ENCODE peak calls at places on chromosomes 4 and X, in seven cellular contexts. One of them, this sample, is unnamed.

GRCh38 chr4:73170518-73171198 is 87.9 kb downstream of the ANKRD17 start:
- DNase-seq in astrocyte: no peak
- DNase-seq in aorta: no peak
- DNase-seq in CD4-positive, CD25-positive, alpha-beta regulatory T cell: no peak
- DNase-seq in uterus: no peak
- DNase-seq in SK-N-SH: no peak
- DNase-seq in right lobe of liver: no peak
- DNase-seq in this sample: no peak

GRCh38 chr4:132297346-132297745 is 851.7 kb upstream of the PCDH10 start:
- DNase-seq in astrocyte: peak; percentile 3
- DNase-seq in aorta: no peak
- DNase-seq in CD4-positive, CD25-positive, alpha-beta regulatory T cell: no peak
- DNase-seq in uterus: no peak
- DNase-seq in SK-N-SH: no peak
- DNase-seq in right lobe of liver: no peak
- DNase-seq in this sample: no peak

GRCh38 chr4:159159611-159160010 is 56.7 kb downstream of the RAPGEF2 start:
- DNase-seq in astrocyte: no peak
- DNase-seq in aorta: no peak
- DNase-seq in CD4-positive, CD25-positive, alpha-beta regulatory T cell: no peak
- DNase-seq in uterus: no peak
- DNase-seq in SK-N-SH: no peak
- DNase-seq in right lobe of liver: no peak
- DNase-seq in this sample: no peak

GRCh38 chr4:71607780-71608673 is 175.9 kb downstream of the GC start:
- DNase-seq in astrocyte: peak; percentile 73
- DNase-seq in aorta: no peak
- DNase-seq in CD4-positive, CD25-positive, alpha-beta regulatory T cell: no peak
- DNase-seq in uterus: no peak
- DNase-seq in SK-N-SH: no peak
- DNase-seq in right lobe of liver: no peak
- DNase-seq in this sample: no peak

GRCh38 chr4:169225058-169225751 is 45.6 kb downstream of the SH3RF1 start:
- DNase-seq in astrocyte: peak; percentile 98
- DNase-seq in aorta: no peak
- DNase-seq in CD4-positive, CD25-positive, alpha-beta regulatory T cell: no peak
- DNase-seq in uterus: no peak
- DNase-seq in SK-N-SH: no peak
- DNase-seq in right lobe of liver: no peak
- DNase-seq in this sample: no peak

GRCh38 chrX:123601437-123601836 is 131.4 kb downstream of the THOC2 start:
- DNase-seq in astrocyte: no peak
- DNase-seq in aorta: no peak
- DNase-seq in CD4-positive, CD25-positive, alpha-beta regulatory T cell: no peak
- DNase-seq in uterus: no peak
- DNase-seq in SK-N-SH: no peak
- DNase-seq in right lobe of liver: no peak
- DNase-seq in this sample: no peak

GRCh38 chr4:26325191-26325590 is 4.4 kb downstream of the RBPJ start:
- DNase-seq in astrocyte: peak; percentile 40
- DNase-seq in aorta: no peak
- DNase-seq in CD4-positive, CD25-positive, alpha-beta regulatory T cell: no peak
- DNase-seq in uterus: no peak
- DNase-seq in SK-N-SH: peak; percentile 33
- DNase-seq in right lobe of liver: no peak
- DNase-seq in this sample: peak; percentile 36

GRCh38 chrX:137926090-137926489 is 360.2 kb downstream of the ZIC3 start:
- DNase-seq in astrocyte: no peak
- DNase-seq in aorta: no peak
- DNase-seq in CD4-positive, CD25-positive, alpha-beta regulatory T cell: no peak
- DNase-seq in uterus: no peak
- DNase-seq in SK-N-SH: peak; percentile 3
- DNase-seq in right lobe of liver: no peak
- DNase-seq in this sample: no peak

GRCh38 chr4:16450724-16451123 is 224.5 kb upstream of the TAPT1 start:
- DNase-seq in astrocyte: no peak
- DNase-seq in aorta: no peak
- DNase-seq in CD4-positive, CD25-positive, alpha-beta regulatory T cell: no peak
- DNase-seq in uterus: no peak
- DNase-seq in SK-N-SH: peak; percentile 8
- DNase-seq in right lobe of liver: no peak
- DNase-seq in this sample: no peak

GRCh38 chr4:26235500-26235899 is 85.3 kb upstream of the RBPJ start:
- DNase-seq in astrocyte: peak; percentile 26
- DNase-seq in aorta: peak; percentile 84
- DNase-seq in CD4-positive, CD25-positive, alpha-beta regulatory T cell: no peak
- DNase-seq in uterus: peak; percentile 56
- DNase-seq in SK-N-SH: no peak
- DNase-seq in right lobe of liver: no peak
- DNase-seq in this sample: peak; percentile 58

GRCh38 chrX:13050151-13050550 is 5.7 kb upstream of the FAM9C start:
- DNase-seq in astrocyte: no peak
- DNase-seq in aorta: no peak
- DNase-seq in CD4-positive, CD25-positive, alpha-beta regulatory T cell: no peak
- DNase-seq in uterus: no peak
- DNase-seq in SK-N-SH: no peak
- DNase-seq in right lobe of liver: no peak
- DNase-seq in this sample: no peak

GRCh38 chrX:63434665-63435064 is 83.5 kb upstream of the SPIN4 start:
- DNase-seq in astrocyte: peak; percentile 44
- DNase-seq in aorta: no peak
- DNase-seq in CD4-positive, CD25-positive, alpha-beta regulatory T cell: no peak
- DNase-seq in uterus: no peak
- DNase-seq in SK-N-SH: no peak
- DNase-seq in right lobe of liver: no peak
- DNase-seq in this sample: no peak

GRCh38 chrX:64188901-64189300 is 16.6 kb downstream of the AMER1 start:
- DNase-seq in astrocyte: no peak
- DNase-seq in aorta: no peak
- DNase-seq in CD4-positive, CD25-positive, alpha-beta regulatory T cell: no peak
- DNase-seq in uterus: no peak
- DNase-seq in SK-N-SH: no peak
- DNase-seq in right lobe of liver: no peak
- DNase-seq in this sample: no peak

GRCh38 chrX:24720036-24720435 is 26.3 kb downstream of the POLA1 start:
- DNase-seq in astrocyte: no peak
- DNase-seq in aorta: no peak
- DNase-seq in CD4-positive, CD25-positive, alpha-beta regulatory T cell: no peak
- DNase-seq in uterus: no peak
- DNase-seq in SK-N-SH: no peak
- DNase-seq in right lobe of liver: no peak
- DNase-seq in this sample: no peak

GRCh38 chrX:2398341-2398656 is 102.5 kb downstream of the DHRSX start:
- DNase-seq in astrocyte: no peak
- DNase-seq in aorta: no peak
- DNase-seq in CD4-positive, CD25-positive, alpha-beta regulatory T cell: no peak
- DNase-seq in uterus: no peak
- DNase-seq in SK-N-SH: no peak
- DNase-seq in right lobe of liver: no peak
- DNase-seq in this sample: no peak

GRCh38 chrX:67622053-67622452 is 78.2 kb downstream of the AR start:
- DNase-seq in astrocyte: no peak
- DNase-seq in aorta: no peak
- DNase-seq in CD4-positive, CD25-positive, alpha-beta regulatory T cell: no peak
- DNase-seq in uterus: no peak
- DNase-seq in SK-N-SH: no peak
- DNase-seq in right lobe of liver: no peak
- DNase-seq in this sample: no peak

GRCh38 chr4:98006814-98007412 is 136.4 kb downstream of the STPG2 start:
- DNase-seq in astrocyte: no peak
- DNase-seq in aorta: no peak
- DNase-seq in CD4-positive, CD25-positive, alpha-beta regulatory T cell: no peak
- DNase-seq in uterus: no peak
- DNase-seq in SK-N-SH: no peak
- DNase-seq in right lobe of liver: no peak
- DNase-seq in this sample: no peak

GRCh38 chr4:101288365-101289145 is 58.8 kb downstream of the PPP3CA start:
- DNase-seq in astrocyte: peak; percentile 35
- DNase-seq in aorta: no peak
- DNase-seq in CD4-positive, CD25-positive, alpha-beta regulatory T cell: no peak
- DNase-seq in uterus: no peak
- DNase-seq in SK-N-SH: no peak
- DNase-seq in right lobe of liver: no peak
- DNase-seq in this sample: no peak

GRCh38 chrX:118971552-118971951 is 2.9 kb upstream of the LONRF3 start:
- DNase-seq in astrocyte: no peak
- DNase-seq in aorta: no peak
- DNase-seq in CD4-positive, CD25-positive, alpha-beta regulatory T cell: no peak
- DNase-seq in uterus: no peak
- DNase-seq in SK-N-SH: no peak
- DNase-seq in right lobe of liver: no peak
- DNase-seq in this sample: no peak

DNA sequence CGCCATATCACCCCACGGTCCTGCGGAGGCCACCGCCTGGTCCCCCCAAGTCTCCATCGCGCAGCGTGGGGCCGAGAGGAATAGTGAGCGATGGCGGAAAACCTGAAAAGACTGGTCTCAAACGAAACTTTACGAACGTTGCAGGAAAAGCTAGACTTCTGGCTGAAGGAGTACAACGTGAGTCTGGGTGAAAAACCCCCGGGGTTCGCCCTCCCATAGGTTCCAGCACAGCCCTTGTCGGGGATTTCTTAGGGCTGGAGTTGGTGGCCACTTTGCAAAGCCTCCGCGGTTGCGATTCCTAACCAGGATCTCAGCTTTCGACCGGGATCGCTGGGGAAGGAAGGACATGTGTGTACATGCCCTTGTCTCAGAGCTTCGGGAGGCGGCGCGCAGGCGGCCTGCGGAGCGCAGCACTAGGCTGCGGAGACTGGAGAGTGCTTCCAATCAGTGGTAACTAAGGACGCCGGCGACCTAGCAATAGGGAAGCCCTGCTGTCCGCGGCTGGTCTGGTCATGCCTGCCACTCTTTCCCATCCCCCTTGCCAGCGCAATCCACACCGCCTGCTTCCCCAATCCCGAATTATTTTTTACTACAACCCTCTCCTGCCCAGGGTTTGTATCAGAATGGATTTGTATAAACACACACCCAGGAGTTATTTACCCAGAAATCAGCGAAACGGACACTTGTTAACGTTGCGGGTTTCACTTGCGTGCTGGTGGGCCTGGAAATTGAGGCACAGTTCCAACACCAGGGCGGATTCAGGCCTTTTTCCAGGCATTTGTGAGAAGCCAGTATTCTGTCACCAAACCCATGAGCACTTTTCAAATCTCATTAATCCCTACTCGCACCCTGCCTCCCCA is 741 bp downstream of the SPATA18 start:
- DNase-seq in astrocyte: peak; percentile 88
- DNase-seq in aorta: peak; percentile 85
- DNase-seq in CD4-positive, CD25-positive, alpha-beta regulatory T cell: no peak
- DNase-seq in uterus: peak; percentile 68
- DNase-seq in SK-N-SH: peak; percentile 75
- DNase-seq in right lobe of liver: peak; percentile 82
- DNase-seq in this sample: peak; percentile 92
- H3K27ac ChIP-seq in astrocyte: peak overlapping the region; percentile 76
- H3K27ac ChIP-seq in aorta: peak overlapping the region; percentile 60
- H3K27ac ChIP-seq in CD4-positive, CD25-positive, alpha-beta regulatory T cell: no peak overlapping the region
- H3K27ac ChIP-seq in uterus: peak overlapping the region; percentile 62
- H3K27ac ChIP-seq in SK-N-SH: no peak overlapping the region
- H3K27ac ChIP-seq in right lobe of liver: peak overlapping the region; percentile 47
- H3K27ac ChIP-seq in this sample: peak overlapping the region; percentile 96

GRCh38 chr4:13548984-13549546 is 4.8 kb upstream of the NKX3-2 start:
- DNase-seq in astrocyte: peak; percentile 33
- DNase-seq in aorta: peak; percentile 85
- DNase-seq in CD4-positive, CD25-positive, alpha-beta regulatory T cell: peak; percentile 60
- DNase-seq in uterus: peak; percentile 77
- DNase-seq in SK-N-SH: peak; percentile 88
- DNase-seq in right lobe of liver: peak; percentile 80
- DNase-seq in this sample: peak; percentile 92
- H3K27ac ChIP-seq in astrocyte: no peak overlapping the region
- H3K27ac ChIP-seq in aorta: no peak overlapping the region
- H3K27ac ChIP-seq in CD4-positive, CD25-positive, alpha-beta regulatory T cell: no peak overlapping the region
- H3K27ac ChIP-seq in uterus: no peak overlapping the region
- H3K27ac ChIP-seq in SK-N-SH: no peak overlapping the region
- H3K27ac ChIP-seq in right lobe of liver: no peak overlapping the region
- H3K27ac ChIP-seq in this sample: no peak overlapping the region

GRCh38 chrX:9438950-9439494 is 25.8 kb upstream of the TBL1X start:
- DNase-seq in astrocyte: no peak
- DNase-seq in aorta: no peak
- DNase-seq in CD4-positive, CD25-positive, alpha-beta regulatory T cell: no peak
- DNase-seq in uterus: no peak
- DNase-seq in SK-N-SH: no peak
- DNase-seq in right lobe of liver: no peak
- DNase-seq in this sample: no peak
- H3K27ac ChIP-seq in astrocyte: no peak overlapping the region
- H3K27ac ChIP-seq in aorta: peak overlapping the region; percentile 25
- H3K27ac ChIP-seq in CD4-positive, CD25-positive, alpha-beta regulatory T cell: no peak overlapping the region
- H3K27ac ChIP-seq in uterus: peak overlapping the region; percentile 69
- H3K27ac ChIP-seq in SK-N-SH: no peak overlapping the region
- H3K27ac ChIP-seq in right lobe of liver: no peak overlapping the region
- H3K27ac ChIP-seq in this sample: no peak overlapping the region

GRCh38 chr4:52861171-52861873 is 795 bp upstream of the RASL11B start:
- DNase-seq in astrocyte: no peak
- DNase-seq in aorta: no peak
- DNase-seq in CD4-positive, CD25-positive, alpha-beta regulatory T cell: no peak
- DNase-seq in uterus: no peak
- DNase-seq in SK-N-SH: no peak
- DNase-seq in right lobe of liver: no peak
- DNase-seq in this sample: no peak

GRCh38 chr4:52862605-52863236 is 604 bp downstream of the RASL11B start:
- DNase-seq in astrocyte: no peak
- DNase-seq in aorta: peak; percentile 47
- DNase-seq in CD4-positive, CD25-positive, alpha-beta regulatory T cell: no peak
- DNase-seq in uterus: no peak
- DNase-seq in SK-N-SH: peak; percentile 50
- DNase-seq in right lobe of liver: peak; percentile 21
- DNase-seq in this sample: no peak

GRCh38 chr4:52863324-52863723 is 1.2 kb downstream of the RASL11B start:
- DNase-seq in astrocyte: no peak
- DNase-seq in aorta: no peak
- DNase-seq in CD4-positive, CD25-positive, alpha-beta regulatory T cell: no peak
- DNase-seq in uterus: no peak
- DNase-seq in SK-N-SH: no peak
- DNase-seq in right lobe of liver: no peak
- DNase-seq in this sample: no peak

GRCh38 chr4:52864816-52865215 is 2.7 kb downstream of the RASL11B start:
- DNase-seq in astrocyte: peak; percentile 64
- DNase-seq in aorta: no peak
- DNase-seq in CD4-positive, CD25-positive, alpha-beta regulatory T cell: no peak
- DNase-seq in uterus: no peak
- DNase-seq in SK-N-SH: peak; percentile 59
- DNase-seq in right lobe of liver: no peak
- DNase-seq in this sample: no peak

DNA sequence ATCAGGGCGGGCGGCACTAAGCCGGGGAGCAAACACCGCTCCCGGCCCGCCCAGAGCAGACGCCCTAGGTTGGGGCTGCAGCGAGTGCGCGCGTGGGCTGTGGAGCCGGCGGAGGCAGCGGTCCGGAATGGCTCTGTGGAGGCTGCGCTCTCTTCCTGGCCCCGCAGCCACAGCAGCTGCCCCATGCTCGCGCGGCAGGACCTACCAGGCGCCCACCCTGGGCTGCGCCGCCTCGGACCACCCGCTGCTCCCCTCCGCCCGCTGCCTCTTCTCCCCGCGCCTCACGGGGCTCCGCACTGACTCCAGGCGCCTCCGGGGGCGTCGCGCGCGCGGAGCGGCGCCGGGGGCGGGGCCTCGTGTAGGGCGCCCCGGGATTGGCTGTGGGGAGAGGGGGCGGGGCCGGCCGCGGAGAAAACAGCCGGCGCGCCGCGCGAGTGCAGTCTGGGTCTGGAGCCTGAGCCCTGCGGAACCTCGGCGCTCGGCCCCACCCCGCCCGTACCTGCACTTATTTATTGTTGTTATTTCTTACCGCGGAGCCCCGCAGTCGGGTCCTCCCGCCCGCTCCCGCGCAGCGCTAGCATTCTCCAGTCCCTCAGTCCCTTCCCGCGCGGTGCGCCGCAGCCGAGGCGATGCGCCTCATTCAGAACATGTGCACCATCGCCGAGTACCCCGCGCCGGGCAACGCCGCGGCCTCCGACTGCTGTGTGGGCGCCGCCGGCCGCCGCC is at the start of gene RASL11B:
- DNase-seq in astrocyte: peak; percentile 34
- DNase-seq in aorta: peak; percentile 89
- DNase-seq in CD4-positive, CD25-positive, alpha-beta regulatory T cell: peak; percentile 65
- DNase-seq in uterus: peak; percentile 85
- DNase-seq in SK-N-SH: peak; percentile 98
- DNase-seq in right lobe of liver: peak; percentile 78
- DNase-seq in this sample: peak; percentile 68
- H3K27ac ChIP-seq in astrocyte: no peak within 1 kb of the TSS
- H3K27ac ChIP-seq in aorta: peak within 1 kb of the TSS; percentile 78
- H3K27ac ChIP-seq in CD4-positive, CD25-positive, alpha-beta regulatory T cell: no peak within 1 kb of the TSS
- H3K27ac ChIP-seq in uterus: peak within 1 kb of the TSS; percentile 65
- H3K27ac ChIP-seq in SK-N-SH: no peak within 1 kb of the TSS
- H3K27ac ChIP-seq in right lobe of liver: no peak within 1 kb of the TSS
- H3K27ac ChIP-seq in this sample: no peak within 1 kb of the TSS

This sample was measured in WERI-Rb-1.